ENCODE peak calls at places on chromosomes 7 and 10, in nine cellular contexts. U is breast epithelium; T is endodermal cell; X is right cardiac atrium; R is A549; Q is cardiac muscle cell; O is CD8-positive, alpha-beta memory T cell; M is lower lobe of right lung; G is adrenal gland. Z is an unnamed sample.

GRCh38 chr7:128065872-128066271 is 34.6 kb upstream of the LRRC4 start:
- DNase-seq in T (no peak), O (no peak), R (no peak), Q (no peak), U (no peak), M (no peak), G (no peak), X (no peak), Z (no peak)

GRCh38 chr7:115299379-115300038 is 377.6 kb downstream of the MDFIC start:
- DNase-seq in T (peak; percentile 55), X (no peak), Q (no peak), M (no peak), R (no peak), O (no peak), G (no peak), U (no peak), Z (no peak)

GRCh38 chr7:28408105-28408973 is 4.0 kb upstream of the CREB5 start:
- DNase-seq in U (no peak), R (no peak), G (peak; percentile 77), Q (no peak), M (peak; percentile 46), O (no peak), X (peak; percentile 83), T (peak; percentile 76), Z (no peak)

GRCh38 chr10:132675031-132675740 is 110.8 kb downstream of the NKX6-2 start:
- DNase-seq in Q (no peak), R (no peak), U (peak; percentile 41), G (peak; percentile 30), T (peak; percentile 27), O (no peak), M (peak; percentile 20), X (no peak), Z (no peak)

GRCh38 chr10:10007972-10008371 is 1009.7 kb upstream of the CELF2 start:
- DNase-seq in M (no peak), R (no peak), G (no peak), X (no peak), O (no peak), Q (no peak), T (peak; percentile 45), U (no peak), Z (no peak)

GRCh38 chr10:83166344-83166743 is 973.0 kb upstream of the GHITM start:
- DNase-seq in O (no peak), Q (no peak), X (no peak), G (no peak), M (no peak), T (peak; percentile 87), R (peak; percentile 4), U (no peak), Z (no peak)

GRCh38 chr7:122975341-122975740 is 20.2 kb downstream of the TAS2R16 start:
- DNase-seq in R (no peak), U (no peak), T (no peak), G (no peak), O (no peak), Q (no peak), M (no peak), X (no peak), Z (peak; percentile 48)

GRCh38 chr10:123599366-123599849 is 66.7 kb upstream of the GPR26 start:
- DNase-seq in X (no peak), R (no peak), O (no peak), M (no peak), G (no peak), Q (no peak), T (no peak), U (no peak), Z (no peak)

GRCh38 chr7:30027065-30027456 is 559 bp upstream of the FKBP14 start:
- DNase-seq in G (no peak), R (peak; percentile 59), Q (peak; percentile 47), X (no peak), T (no peak), U (no peak), O (peak; percentile 49), M (no peak), Z (no peak)

GRCh38 chr7:6257602-6258001 is 14.8 kb downstream of the CYTH3 start:
- DNase-seq in Q (no peak), U (no peak), R (no peak), M (no peak), O (no peak), X (no peak), G (no peak), T (no peak), Z (no peak)

GRCh38 chr7:6385909-6386560 is 61.7 kb downstream of the DAGLB start:
- DNase-seq in Q (no peak), M (no peak), O (no peak), R (no peak), X (no peak), T (no peak), G (no peak), U (no peak), Z (no peak)

GRCh38 chr10:18689498-18689897 is 30.3 kb downstream of the ARL5B start:
- DNase-seq in G (no peak), O (no peak), M (no peak), U (no peak), Q (peak; percentile 64), X (no peak), R (peak; percentile 33), T (no peak), Z (no peak)

GRCh38 chr10:132742837-132743194 is 43.1 kb downstream of the NKX6-2 start:
- DNase-seq in G (no peak), U (no peak), O (no peak), T (no peak), M (no peak), X (no peak), Q (no peak), R (no peak), Z (peak; percentile 71)

GRCh38 chr7:106767498-106768323 is 97.4 kb upstream of the PIK3CG start:
- DNase-seq in G (no peak), X (no peak), M (no peak), O (peak; percentile 5), R (no peak), Q (peak; percentile 60), T (no peak), U (no peak), Z (peak; percentile 26)

GRCh38 chr10:78472542-78472890 is 438.9 kb downstream of the RPS24 start:
- DNase-seq in G (no peak), M (no peak), U (no peak), Q (no peak), R (no peak), X (no peak), T (no peak), O (no peak), Z (no peak)

GRCh38 chr10:28777911-28778310 is 100.6 kb downstream of the BAMBI start:
- DNase-seq in O (no peak), G (no peak), R (no peak), X (no peak), T (no peak), Q (no peak), M (no peak), U (no peak), Z (no peak)

GRCh38 chr10:46035923-46036849 is 5.8 kb upstream of the NCOA4 start:
- DNase-seq in U (no peak), R (no peak), M (no peak), T (peak; percentile 65), O (no peak), X (no peak), G (no peak), Q (no peak), Z (no peak)

GRCh38 chr10:46028584-46029570 is 1.5 kb downstream of the NCOA4 start:
- DNase-seq in U (no peak), G (no peak), T (no peak), Q (peak; percentile 78), R (peak; percentile 80), O (peak; percentile 46), M (no peak), X (no peak), Z (peak; percentile 49)

GRCh38 chr10:46030091-46030937 is at the start of gene NCOA4:
- DNase-seq in T (peak; percentile 98), R (peak; percentile 98), X (peak; percentile 99), O (peak; percentile 93), M (peak; percentile 99), Q (peak; percentile 99), G (peak; percentile 99), U (peak; percentile 98), Z (peak; percentile 98)

GRCh38 chr10:46033602-46034011 is 3.2 kb upstream of the NCOA4 start:
- DNase-seq in X (no peak), U (no peak), R (peak; percentile 46), T (no peak), M (no peak), O (no peak), G (no peak), Q (peak; percentile 88), Z (peak; percentile 70)

DNA sequence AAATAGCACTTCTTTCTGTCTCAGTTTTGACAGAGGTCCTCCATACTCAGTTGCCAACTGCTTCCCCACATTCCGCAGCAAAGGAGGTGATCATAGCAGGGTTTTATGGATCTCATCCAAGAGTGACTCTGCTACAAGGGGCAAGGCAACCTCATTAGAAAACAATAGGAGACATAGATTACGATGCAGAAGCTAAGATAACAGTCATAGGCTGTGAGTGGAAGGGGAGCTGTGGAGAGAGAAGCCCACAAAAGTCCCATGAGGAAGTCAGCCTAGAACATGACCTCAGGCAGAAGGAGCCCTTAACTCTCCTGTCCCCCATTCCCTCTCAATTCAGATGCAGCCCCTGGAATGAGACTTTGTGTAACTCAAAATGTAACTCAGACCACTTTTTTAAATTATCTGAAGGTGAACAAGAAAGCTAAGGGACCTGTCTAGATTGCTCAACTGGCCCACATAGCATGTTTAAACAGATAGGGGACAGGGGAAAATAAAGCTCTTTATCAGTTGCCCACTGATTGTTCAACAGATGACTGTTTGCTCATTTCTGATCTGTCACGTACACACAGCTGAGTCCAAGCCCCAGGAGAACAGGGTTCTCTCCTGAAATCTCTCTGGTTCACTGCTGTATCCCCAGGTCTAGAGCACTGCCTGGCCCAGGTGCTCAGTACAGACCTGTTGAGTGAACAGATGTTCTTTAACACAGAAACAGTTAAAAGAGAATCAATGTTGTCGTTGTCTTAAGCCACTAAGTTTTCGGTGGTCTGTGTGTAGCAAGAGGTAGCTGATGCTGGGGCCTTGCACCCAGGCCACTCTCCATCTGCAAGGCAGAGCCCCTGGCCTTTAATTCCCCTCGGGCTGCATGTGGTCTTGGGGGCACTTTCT is 1.5 kb upstream of the NCOA4 start:
- DNase-seq in M (no peak), O (no peak), R (no peak), T (no peak), U (no peak), X (no peak), Q (no peak), G (no peak), Z (no peak)
- H3K27ac ChIP-seq in M (no peak overlapping the region), O (peak overlapping the region; percentile 41), R (no peak overlapping the region), T (no peak overlapping the region), U (no peak overlapping the region), X (no peak overlapping the region), Q (no peak overlapping the region), G (no peak overlapping the region), Z (no peak overlapping the region)

GRCh38 chr10:11020026-11020820 is 2.6 kb downstream of the CELF2 start:
- DNase-seq in O (no peak), G (no peak), U (no peak), X (no peak), M (no peak), Q (no peak), R (no peak), T (no peak), Z (no peak)
- H3K4me3 ChIP-seq in O (no peak overlapping the region), G (no peak overlapping the region), U (peak overlapping the region; percentile 92), X (peak overlapping the region; percentile 66), M (peak overlapping the region; percentile 59), Q (peak overlapping the region; percentile 64), R (no peak overlapping the region), T (peak overlapping the region; percentile 98), Z (no peak overlapping the region)

GRCh38 chr10:109264004-109264403 is 659.3 kb downstream of the XPNPEP1 start:
- DNase-seq in G (no peak), M (no peak), O (no peak), U (no peak), R (no peak), T (no peak), X (no peak), Q (no peak), Z (no peak)
- H3K9me3 ChIP-seq in G (no peaks in the 10 kb centered on the region), M (no peaks in the 10 kb centered on the region), O (no peaks in the 10 kb centered on the region), U (peaks cover 6% of the 10 kb centered on the region), R (no peaks in the 10 kb centered on the region), T (peaks cover 82% of the 10 kb centered on the region), X (no peaks in the 10 kb centered on the region), Q (no peaks in the 10 kb centered on the region), Z (no peaks in the 10 kb centered on the region)

GRCh38 chr10:74289956-74290355 is 138.9 kb downstream of the ADK start:
- DNase-seq in M (no peak), O (no peak), R (no peak), Q (peak; percentile 10), X (no peak), U (no peak), T (no peak), G (no peak), Z (no peak)
- H3K27ac ChIP-seq in M (peak overlapping the region; percentile 14), O (no peak overlapping the region), R (no peak overlapping the region), Q (peak overlapping the region; percentile 94), X (peak overlapping the region; percentile 75), U (no peak overlapping the region), T (no peak overlapping the region), G (no peak overlapping the region), Z (peak overlapping the region; percentile 66)